ENCODE peak calls at places on chromosomes 6 and 20, in four cellular contexts. One of them, this sample, is unnamed.

GRCh38 chr20:47016068-47016664 is 121.5 kb downstream of the EYA2 start:
- ATAC-seq in effector memory CD8-positive, alpha-beta T cell: no peak
- ATAC-seq in heart right ventricle: no peak
- ATAC-seq in activated T-cell treated with anti-CD3 and anti-CD28 coated beads, Interleukin-2, amount 50 U/mL, for 4 hours: no peak
- ATAC-seq in this sample: no peak

GRCh38 chr20:50372770-50373088 is 137.5 kb upstream of the PTPN1 start:
- ATAC-seq in effector memory CD8-positive, alpha-beta T cell: no peak
- ATAC-seq in heart right ventricle: no peak
- ATAC-seq in activated T-cell treated with anti-CD3 and anti-CD28 coated beads, Interleukin-2, amount 50 U/mL, for 4 hours: no peak
- ATAC-seq in this sample: no peak

GRCh38 chr6:137056121-137056880 is 11.5 kb upstream of the IL20RA start:
- ATAC-seq in effector memory CD8-positive, alpha-beta T cell: no peak
- ATAC-seq in heart right ventricle: no peak
- ATAC-seq in activated T-cell treated with anti-CD3 and anti-CD28 coated beads, Interleukin-2, amount 50 U/mL, for 4 hours: no peak
- ATAC-seq in this sample: no peak

GRCh38 chr6:156804402-156804801 is 27.2 kb downstream of the ARID1B start:
- ATAC-seq in heart right ventricle: no peak
- ATAC-seq in activated T-cell treated with anti-CD3 and anti-CD28 coated beads, Interleukin-2, amount 50 U/mL, for 4 hours: peak
- ATAC-seq in effector memory CD8-positive, alpha-beta T cell: no peak
- ATAC-seq in this sample: peak

GRCh38 chr6:43120938-43121913 is 45.1 kb downstream of the PTK7 start:
- ATAC-seq in activated T-cell treated with anti-CD3 and anti-CD28 coated beads, Interleukin-2, amount 50 U/mL, for 4 hours: no peak
- ATAC-seq in heart right ventricle: peak
- ATAC-seq in effector memory CD8-positive, alpha-beta T cell: no peak
- ATAC-seq in this sample: no peak

GRCh38 chr6:79672631-79673065 is 41.5 kb downstream of the SH3BGRL2 start:
- ATAC-seq in activated T-cell treated with anti-CD3 and anti-CD28 coated beads, Interleukin-2, amount 50 U/mL, for 4 hours: no peak
- ATAC-seq in heart right ventricle: no peak
- ATAC-seq in effector memory CD8-positive, alpha-beta T cell: no peak
- ATAC-seq in this sample: no peak

GRCh38 chr20:917416-917815 is 1.3 kb upstream of the ANGPT4 start:
- ATAC-seq in activated T-cell treated with anti-CD3 and anti-CD28 coated beads, Interleukin-2, amount 50 U/mL, for 4 hours: no peak
- ATAC-seq in heart right ventricle: no peak
- ATAC-seq in effector memory CD8-positive, alpha-beta T cell: no peak
- ATAC-seq in this sample: no peak

GRCh38 chr20:45581702-45582101 is 2.6 kb upstream of the WFDC8 start:
- ATAC-seq in effector memory CD8-positive, alpha-beta T cell: no peak
- ATAC-seq in heart right ventricle: no peak
- ATAC-seq in activated T-cell treated with anti-CD3 and anti-CD28 coated beads, Interleukin-2, amount 50 U/mL, for 4 hours: no peak
- ATAC-seq in this sample: no peak

GRCh38 chr20:3382836-3383235 is 24.6 kb downstream of the DNAAF9 start:
- ATAC-seq in activated T-cell treated with anti-CD3 and anti-CD28 coated beads, Interleukin-2, amount 50 U/mL, for 4 hours: no peak
- ATAC-seq in heart right ventricle: no peak
- ATAC-seq in effector memory CD8-positive, alpha-beta T cell: no peak
- ATAC-seq in this sample: no peak

GRCh38 chr6:76631641-76632040 is 559.2 kb upstream of the IMPG1 start:
- ATAC-seq in activated T-cell treated with anti-CD3 and anti-CD28 coated beads, Interleukin-2, amount 50 U/mL, for 4 hours: no peak
- ATAC-seq in effector memory CD8-positive, alpha-beta T cell: no peak
- ATAC-seq in heart right ventricle: no peak
- ATAC-seq in this sample: no peak

GRCh38 chr6:128131566-128131965 is 230.7 kb upstream of the THEMIS start:
- ATAC-seq in activated T-cell treated with anti-CD3 and anti-CD28 coated beads, Interleukin-2, amount 50 U/mL, for 4 hours: no peak
- ATAC-seq in heart right ventricle: no peak
- ATAC-seq in effector memory CD8-positive, alpha-beta T cell: no peak
- ATAC-seq in this sample: no peak

This sample was measured in activated T-helper 17 cell treated with anti-CD3 and anti-CD28 coated beads, Interleukin-2, amount 50 U/mL, for 72 hours.